ENCODE peak calls at places on chromosomes 16 and 17, in eight cellular contexts. One of them, this sample, is unnamed.

GRCh38 chr16:67993207-67994036 is 5.9 kb downstream of the DPEP2 start:
- DNase-seq in ovary: peak; percentile 82
- DNase-seq in GM12878: no peak
- DNase-seq in stomach: peak; percentile 82
- DNase-seq in suprapubic skin: peak; percentile 88
- DNase-seq in A549: peak; percentile 76
- DNase-seq in transverse colon: peak; percentile 86
- DNase-seq in esophagus muscularis mucosa: no peak
- DNase-seq in this sample: peak; percentile 54

GRCh38 chr17:49101054-49101534 is 31.5 kb upstream of the B4GALNT2 start:
- DNase-seq in ovary: no peak
- DNase-seq in GM12878: no peak
- DNase-seq in stomach: peak; percentile 40
- DNase-seq in suprapubic skin: no peak
- DNase-seq in A549: no peak
- DNase-seq in transverse colon: no peak
- DNase-seq in esophagus muscularis mucosa: no peak
- DNase-seq in this sample: no peak

GRCh38 chr16:17836868-17837602 is 366.3 kb upstream of the XYLT1 start:
- DNase-seq in ovary: no peak
- DNase-seq in GM12878: no peak
- DNase-seq in stomach: no peak
- DNase-seq in suprapubic skin: no peak
- DNase-seq in A549: peak; percentile 58
- DNase-seq in transverse colon: no peak
- DNase-seq in esophagus muscularis mucosa: no peak
- DNase-seq in this sample: no peak

GRCh38 chr16:51150894-51151320 is at the start of gene SALL1:
- DNase-seq in ovary: peak; percentile 30
- DNase-seq in GM12878: no peak
- DNase-seq in stomach: no peak
- DNase-seq in suprapubic skin: no peak
- DNase-seq in A549: no peak
- DNase-seq in transverse colon: no peak
- DNase-seq in esophagus muscularis mucosa: no peak
- DNase-seq in this sample: no peak

GRCh38 chr17:35094902-35095301 is 24.8 kb downstream of the RAD51D start:
- DNase-seq in ovary: no peak
- DNase-seq in GM12878: no peak
- DNase-seq in stomach: no peak
- DNase-seq in suprapubic skin: no peak
- DNase-seq in A549: peak; percentile 72
- DNase-seq in transverse colon: no peak
- DNase-seq in esophagus muscularis mucosa: no peak
- DNase-seq in this sample: no peak

GRCh38 chr16:72818286-72818845 is 229.6 kb downstream of the ZFHX3 start:
- DNase-seq in ovary: no peak
- DNase-seq in GM12878: no peak
- DNase-seq in stomach: no peak
- DNase-seq in suprapubic skin: no peak
- DNase-seq in A549: no peak
- DNase-seq in transverse colon: no peak
- DNase-seq in esophagus muscularis mucosa: no peak
- DNase-seq in this sample: no peak

GRCh38 chr16:50604610-50605009 is 56.4 kb downstream of the NKD1 start:
- DNase-seq in ovary: no peak
- DNase-seq in GM12878: no peak
- DNase-seq in stomach: no peak
- DNase-seq in suprapubic skin: no peak
- DNase-seq in A549: no peak
- DNase-seq in transverse colon: no peak
- DNase-seq in esophagus muscularis mucosa: no peak
- DNase-seq in this sample: no peak

GRCh38 chr16:68291227-68291626 is 19.5 kb downstream of the SLC7A6OS start:
- DNase-seq in ovary: no peak
- DNase-seq in GM12878: no peak
- DNase-seq in stomach: no peak
- DNase-seq in suprapubic skin: no peak
- DNase-seq in A549: no peak
- DNase-seq in transverse colon: no peak
- DNase-seq in esophagus muscularis mucosa: no peak
- DNase-seq in this sample: no peak

GRCh38 chr17:6681671-6682070 is 30.1 kb downstream of the C17orf100 start:
- DNase-seq in ovary: no peak
- DNase-seq in GM12878: no peak
- DNase-seq in stomach: no peak
- DNase-seq in suprapubic skin: no peak
- DNase-seq in A549: no peak
- DNase-seq in transverse colon: no peak
- DNase-seq in esophagus muscularis mucosa: no peak
- DNase-seq in this sample: no peak

GRCh38 chr17:50062323-50063243 is 6.7 kb downstream of the ITGA3 start:
- DNase-seq in ovary: peak; percentile 62
- DNase-seq in GM12878: no peak
- DNase-seq in stomach: peak; percentile 85
- DNase-seq in suprapubic skin: no peak
- DNase-seq in A549: peak; percentile 99
- DNase-seq in transverse colon: peak; percentile 88
- DNase-seq in esophagus muscularis mucosa: no peak
- DNase-seq in this sample: no peak

GRCh38 chr17:39564201-39564828 is 43.4 kb downstream of the NEUROD2 start:
- DNase-seq in ovary: no peak
- DNase-seq in GM12878: no peak
- DNase-seq in stomach: no peak
- DNase-seq in suprapubic skin: no peak
- DNase-seq in A549: peak; percentile 36
- DNase-seq in transverse colon: no peak
- DNase-seq in esophagus muscularis mucosa: no peak
- DNase-seq in this sample: no peak

GRCh38 chr17:27627514-27627913 is 3.5 kb upstream of the LGALS9 start:
- DNase-seq in ovary: no peak
- DNase-seq in GM12878: no peak
- DNase-seq in stomach: no peak
- DNase-seq in suprapubic skin: no peak
- DNase-seq in A549: no peak
- DNase-seq in transverse colon: no peak
- DNase-seq in esophagus muscularis mucosa: no peak
- DNase-seq in this sample: no peak

GRCh38 chr17:75778861-75779249 is 5.8 kb upstream of the UNK start:
- DNase-seq in ovary: no peak
- DNase-seq in GM12878: no peak
- DNase-seq in stomach: peak; percentile 62
- DNase-seq in suprapubic skin: peak; percentile 81
- DNase-seq in A549: peak; percentile 74
- DNase-seq in transverse colon: peak; percentile 70
- DNase-seq in esophagus muscularis mucosa: no peak
- DNase-seq in this sample: no peak

GRCh38 chr16:4101421-4102275 is 14.6 kb downstream of the ADCY9 start:
- DNase-seq in ovary: no peak
- DNase-seq in GM12878: no peak
- DNase-seq in stomach: peak; percentile 44
- DNase-seq in suprapubic skin: no peak
- DNase-seq in A549: no peak
- DNase-seq in transverse colon: no peak
- DNase-seq in esophagus muscularis mucosa: no peak
- DNase-seq in this sample: peak; percentile 39

GRCh38 chr17:42329025-42329976 is 41.0 kb downstream of the STAT5A start:
- DNase-seq in ovary: no peak
- DNase-seq in GM12878: no peak
- DNase-seq in stomach: no peak
- DNase-seq in suprapubic skin: no peak
- DNase-seq in A549: peak; percentile 95
- DNase-seq in transverse colon: no peak
- DNase-seq in esophagus muscularis mucosa: no peak
- DNase-seq in this sample: no peak

GRCh38 chr17:81418710-81419332 is 23.6 kb downstream of the BAHCC1 start:
- DNase-seq in ovary: no peak
- DNase-seq in GM12878: no peak
- DNase-seq in stomach: no peak
- DNase-seq in suprapubic skin: no peak
- DNase-seq in A549: peak; percentile 84
- DNase-seq in transverse colon: no peak
- DNase-seq in esophagus muscularis mucosa: no peak
- DNase-seq in this sample: no peak

GRCh38 chr16:30896203-30896889 is at the start of gene CTF1:
- DNase-seq in ovary: peak; percentile 90
- DNase-seq in GM12878: no peak
- DNase-seq in stomach: peak; percentile 56
- DNase-seq in suprapubic skin: peak; percentile 85
- DNase-seq in A549: no peak
- DNase-seq in transverse colon: peak; percentile 62
- DNase-seq in esophagus muscularis mucosa: peak; percentile 95
- DNase-seq in this sample: peak; percentile 76

GRCh38 chr17:2085648-2085949 is 30.7 kb downstream of the HIC1 start:
- DNase-seq in ovary: no peak
- DNase-seq in GM12878: no peak
- DNase-seq in stomach: no peak
- DNase-seq in suprapubic skin: no peak
- DNase-seq in A549: no peak
- DNase-seq in transverse colon: no peak
- DNase-seq in esophagus muscularis mucosa: no peak
- DNase-seq in this sample: no peak

GRCh38 chr17:47978324-47978723 is 7.4 kb downstream of the CDK5RAP3 start:
- DNase-seq in ovary: no peak
- DNase-seq in GM12878: no peak
- DNase-seq in stomach: peak; percentile 61
- DNase-seq in suprapubic skin: no peak
- DNase-seq in A549: peak; percentile 63
- DNase-seq in transverse colon: peak; percentile 50
- DNase-seq in esophagus muscularis mucosa: no peak
- DNase-seq in this sample: no peak

GRCh38 chr17:2303278-2304188 is at the start of the genes SMG6 and SRR:
- DNase-seq in ovary: peak; percentile 94
- DNase-seq in GM12878: peak; percentile 45
- DNase-seq in stomach: peak; percentile 94
- DNase-seq in suprapubic skin: peak; percentile 94
- DNase-seq in A549: peak; percentile 92
- DNase-seq in transverse colon: peak; percentile 95
- DNase-seq in esophagus muscularis mucosa: peak; percentile 96
- DNase-seq in this sample: peak; percentile 83

GRCh38 chr16:47019563-47019962 is 46.1 kb upstream of the DNAJA2 start:
- DNase-seq in ovary: no peak
- DNase-seq in GM12878: no peak
- DNase-seq in stomach: no peak
- DNase-seq in suprapubic skin: no peak
- DNase-seq in A549: peak; percentile 21
- DNase-seq in transverse colon: no peak
- DNase-seq in esophagus muscularis mucosa: no peak
- DNase-seq in this sample: no peak

GRCh38 chr17:73956595-73957465 is 246.6 kb upstream of the RPL38 start:
- DNase-seq in ovary: no peak
- DNase-seq in GM12878: no peak
- DNase-seq in stomach: peak; percentile 59
- DNase-seq in suprapubic skin: peak; percentile 47
- DNase-seq in A549: peak; percentile 78
- DNase-seq in transverse colon: peak; percentile 69
- DNase-seq in esophagus muscularis mucosa: no peak
- DNase-seq in this sample: no peak
- TF ChIP-seq EP300 in ovary: no peak
- TF ChIP-seq EP300 in GM12878: no peak
- TF ChIP-seq EP300 in stomach: no peak
- TF ChIP-seq EP300 in suprapubic skin: no peak
- TF ChIP-seq EP300 in A549: no peak
- TF ChIP-seq EP300 in transverse colon: no peak
- TF ChIP-seq EP300 in esophagus muscularis mucosa: no peak
- TF ChIP-seq EP300 in this sample: no peak

DNA sequence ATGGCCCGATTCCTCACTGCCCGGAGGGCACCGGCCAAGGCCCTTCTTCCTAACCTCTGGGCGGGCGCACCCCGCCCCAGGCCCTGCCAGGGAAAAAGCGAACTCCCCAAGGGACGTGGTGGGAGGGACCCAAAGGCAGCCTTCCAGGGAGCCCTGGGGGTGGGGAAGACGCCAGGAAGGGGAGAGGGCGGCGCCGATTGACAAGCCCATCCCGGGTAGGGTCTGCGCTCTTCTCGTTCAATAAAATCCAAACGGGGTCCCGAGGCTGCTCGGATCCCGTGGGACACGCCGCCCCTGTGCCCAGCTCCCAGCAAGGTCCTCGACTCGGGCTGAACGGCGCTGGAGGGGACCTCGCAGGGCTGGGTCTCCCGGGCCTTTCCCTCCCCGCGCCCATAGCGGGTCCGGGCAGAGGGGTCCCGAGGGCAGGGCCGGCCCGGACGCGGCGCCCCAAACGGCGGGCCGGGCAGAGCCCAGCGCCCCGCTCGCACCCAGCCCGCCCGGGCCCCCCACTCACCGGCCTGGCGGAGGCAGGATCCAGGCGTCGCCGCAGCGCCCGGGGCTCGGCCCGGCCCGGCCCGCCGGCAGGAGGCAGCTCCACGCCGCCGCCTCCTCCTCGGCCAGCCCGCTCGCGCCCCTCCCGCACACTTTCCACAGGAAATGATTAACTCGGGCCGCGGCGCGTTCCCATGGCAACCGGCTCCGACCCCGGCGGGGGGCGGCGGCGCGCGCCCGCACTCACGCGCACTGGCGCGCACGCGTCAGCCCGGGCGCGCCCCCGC is at the start of gene KIFC3:
- DNase-seq in ovary: peak; percentile 90
- DNase-seq in GM12878: no peak
- DNase-seq in stomach: peak; percentile 83
- DNase-seq in suprapubic skin: peak; percentile 91
- DNase-seq in A549: peak; percentile 80
- DNase-seq in transverse colon: peak; percentile 74
- DNase-seq in esophagus muscularis mucosa: no peak
- DNase-seq in this sample: peak; percentile 63
- TF ChIP-seq EP300 in ovary: no peak
- TF ChIP-seq EP300 in GM12878: no peak
- TF ChIP-seq EP300 in stomach: no peak
- TF ChIP-seq EP300 in suprapubic skin: no peak
- TF ChIP-seq EP300 in A549: no peak
- TF ChIP-seq EP300 in transverse colon: no peak
- TF ChIP-seq EP300 in esophagus muscularis mucosa: no peak
- TF ChIP-seq EP300 in this sample: no peak

GRCh38 chr17:79137791-79138190 is 63.2 kb downstream of the ENGASE start:
- DNase-seq in ovary: no peak
- DNase-seq in GM12878: no peak
- DNase-seq in stomach: no peak
- DNase-seq in suprapubic skin: no peak
- DNase-seq in A549: no peak
- DNase-seq in transverse colon: no peak
- DNase-seq in esophagus muscularis mucosa: no peak
- DNase-seq in this sample: no peak
- TF ChIP-seq EP300 in ovary: no peak
- TF ChIP-seq EP300 in GM12878: no peak
- TF ChIP-seq EP300 in stomach: no peak
- TF ChIP-seq EP300 in suprapubic skin: no peak
- TF ChIP-seq EP300 in A549: no peak
- TF ChIP-seq EP300 in transverse colon: no peak
- TF ChIP-seq EP300 in esophagus muscularis mucosa: no peak
- TF ChIP-seq EP300 in this sample: no peak

DNA sequence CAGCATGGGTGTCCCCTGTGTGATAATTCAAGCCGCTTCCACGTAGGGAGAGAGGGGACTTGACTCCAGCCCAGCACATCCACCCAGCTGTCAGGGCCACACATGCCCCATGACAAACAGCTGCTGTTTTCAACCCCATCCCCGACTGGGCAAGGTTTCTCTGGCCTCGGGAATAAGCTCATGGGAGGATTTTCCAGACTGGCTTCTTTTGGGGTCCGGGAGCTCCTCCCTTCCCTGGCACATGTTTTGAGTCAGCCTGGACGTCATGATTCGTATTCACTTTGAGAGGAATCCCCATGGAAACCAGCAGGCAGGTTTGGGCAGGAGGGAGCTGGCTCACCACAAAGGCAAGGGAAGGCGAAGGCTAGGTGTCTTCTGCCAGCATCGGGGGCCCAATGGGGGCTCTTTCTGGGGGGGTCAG is 156.4 kb downstream of the CMIP start:
- DNase-seq in ovary: no peak
- DNase-seq in GM12878: no peak
- DNase-seq in stomach: no peak
- DNase-seq in suprapubic skin: no peak
- DNase-seq in A549: peak; percentile 46
- DNase-seq in transverse colon: no peak
- DNase-seq in esophagus muscularis mucosa: no peak
- DNase-seq in this sample: no peak
- TF ChIP-seq EP300 in ovary: no peak
- TF ChIP-seq EP300 in GM12878: no peak
- TF ChIP-seq EP300 in stomach: no peak
- TF ChIP-seq EP300 in suprapubic skin: no peak
- TF ChIP-seq EP300 in A549: no peak
- TF ChIP-seq EP300 in transverse colon: no peak
- TF ChIP-seq EP300 in esophagus muscularis mucosa: no peak
- TF ChIP-seq EP300 in this sample: no peak